ENCODE peak calls at places on chromosomes 6 and 20, in ten cellular contexts. X is memory B cell; F is hypothalamus; Y is substantia nigra; Z is colonic mucosa; M is lower leg skin; E is iPS-NIHi11; A is activated CD4-positive, alpha-beta T cell treated with anti-CD3 and anti-CD28 coated beads for 1 hour; G is AG20443; U is kidney tubule cell. C is an unnamed sample.

GRCh38 chr20:60136640-60137411 is 178.6 kb downstream of the CDH26 start:
- DNase-seq in X (no peak), F (no peak), Y (no peak), Z (no peak), M (no peak), E (no peak), A (no peak), G (no peak), U (no peak), C (no peak)

GRCh38 chr6:78530208-78530607 is 337.1 kb upstream of the IRAK1BP1 start:
- DNase-seq in X (no peak), F (no peak), Y (no peak), Z (no peak), M (no peak), E (peak; percentile 25), A (no peak), G (peak; percentile 12), U (no peak), C (no peak)

GRCh38 chr20:58870293-58871014 is 17.9 kb downstream of the GNAS start:
- DNase-seq in X (peak; percentile 49), F (peak; percentile 18), Y (no peak), Z (peak; percentile 76), M (peak; percentile 88), E (peak; percentile 81), A (peak; percentile 39), G (peak; percentile 86), U (peak; percentile 65), C (peak; percentile 73)

GRCh38 chr6:157885211-157885788 is 62.3 kb downstream of the SNX9 start:
- DNase-seq in X (peak; percentile 42), F (no peak), Y (no peak), Z (no peak), M (no peak), E (no peak), A (peak; percentile 44), G (no peak), U (no peak), C (peak; percentile 31)

GRCh38 chr20:36463212-36464061 is 77.9 kb upstream of the MYL9 start:
- DNase-seq in X (no peak), F (no peak), Y (no peak), Z (peak; percentile 27), M (no peak), E (no peak), A (no peak), G (no peak), U (no peak), C (peak; percentile 26)

GRCh38 chr6:28489366-28490190 is 26.0 kb downstream of the GPX6 start:
- DNase-seq in X (peak; percentile 7), F (no peak), Y (no peak), Z (peak; percentile 57), M (peak; percentile 90), E (peak; percentile 81), A (peak; percentile 18), G (peak; percentile 61), U (peak; percentile 72), C (no peak)

GRCh38 chr20:41387433-41387832 is 20.8 kb upstream of the EMILIN3 start:
- DNase-seq in X (no peak), F (no peak), Y (no peak), Z (no peak), M (no peak), E (peak; percentile 72), A (no peak), G (no peak), U (no peak), C (no peak)

GRCh38 chr6:87907521-87907920 is 140.1 kb upstream of the SPACA1 start:
- DNase-seq in X (no peak), F (no peak), Y (no peak), Z (no peak), M (no peak), E (no peak), A (no peak), G (peak; percentile 65), U (peak; percentile 90), C (no peak)

GRCh38 chr20:62943396-62943795 is 5.4 kb downstream of the GID8 start:
- DNase-seq in X (no peak), F (no peak), Y (no peak), Z (no peak), M (no peak), E (no peak), A (no peak), G (no peak), U (no peak), C (no peak)

GRCh38 chr20:36439040-36439730 is 102.1 kb upstream of the MYL9 start:
- DNase-seq in X (peak; percentile 53), F (peak; percentile 17), Y (no peak), Z (peak; percentile 71), M (peak; percentile 91), E (peak; percentile 86), A (peak; percentile 45), G (peak; percentile 85), U (peak; percentile 61), C (peak; percentile 41)

GRCh38 chr20:5118220-5119142 is 1.3 kb downstream of the PCNA start:
- DNase-seq in X (no peak), F (no peak), Y (no peak), Z (no peak), M (no peak), E (no peak), A (no peak), G (no peak), U (no peak), C (no peak)

GRCh38 chr20:45611054-45611453 is 18.5 kb upstream of the WFDC10A start:
- DNase-seq in X (no peak), F (no peak), Y (no peak), Z (no peak), M (no peak), E (peak; percentile 47), A (no peak), G (peak; percentile 42), U (peak; percentile 45), C (no peak)

GRCh38 chr6:132401120-132401940 is at the start of gene MOXD1:
- DNase-seq in X (no peak), F (no peak), Y (no peak), Z (peak; percentile 32), M (no peak), E (peak; percentile 85), A (no peak), G (peak; percentile 95), U (peak; percentile 70), C (peak; percentile 22)

GRCh38 chr6:28725890-28726348 is 197.9 kb downstream of the TRIM27 start:
- DNase-seq in X (no peak), F (no peak), Y (no peak), Z (no peak), M (no peak), E (peak; percentile 37), A (no peak), G (no peak), U (peak; percentile 78), C (no peak)

GRCh38 chr20:19937651-19938420 is 79.3 kb upstream of the NAA20 start:
- DNase-seq in X (peak; percentile 38), F (no peak), Y (no peak), Z (no peak), M (no peak), E (no peak), A (no peak), G (no peak), U (no peak), C (no peak)

GRCh38 chr6:17679726-17680125 is 27.0 kb downstream of the NUP153 start:
- DNase-seq in X (no peak), F (no peak), Y (no peak), Z (no peak), M (no peak), E (peak; percentile 29), A (no peak), G (no peak), U (peak; percentile 63), C (no peak)

GRCh38 chr20:17659801-17660200 is 22.2 kb downstream of the RRBP1 start:
- DNase-seq in X (no peak), F (no peak), Y (no peak), Z (no peak), M (no peak), E (no peak), A (no peak), G (no peak), U (no peak), C (no peak)

GRCh38 chr6:24646771-24647170 is 780 bp upstream of the KIAA0319 start:
- DNase-seq in X (no peak), F (no peak), Y (no peak), Z (no peak), M (no peak), E (no peak), A (no peak), G (no peak), U (peak; percentile 75), C (peak; percentile 50)

GRCh38 chr6:55875420-55875819 is at the start of gene BMP5:
- DNase-seq in X (no peak), F (no peak), Y (no peak), Z (no peak), M (no peak), E (peak; percentile 47), A (no peak), G (no peak), U (no peak), C (no peak)

GRCh38 chr6:14120556-14120955 is 3.0 kb downstream of the CD83 start:
- DNase-seq in X (no peak), F (no peak), Y (no peak), Z (no peak), M (no peak), E (no peak), A (no peak), G (no peak), U (no peak), C (no peak)

GRCh38 chr6:76885861-76886301 is 577.4 kb downstream of the HTR1B start:
- DNase-seq in X (no peak), F (no peak), Y (no peak), Z (no peak), M (no peak), E (no peak), A (no peak), G (no peak), U (no peak), C (no peak)

GRCh38 chr6:25872804-25873203 is 1.2 kb downstream of the SLC17A3 start:
- DNase-seq in X (no peak), F (no peak), Y (no peak), Z (no peak), M (no peak), E (no peak), A (no peak), G (no peak), U (peak; percentile 50), C (no peak)

GRCh38 chr20:13419445-13419844 is 198.4 kb downstream of the ISM1 start:
- DNase-seq in X (no peak), F (no peak), Y (no peak), Z (no peak), M (no peak), E (no peak), A (no peak), G (no peak), U (no peak), C (no peak)

GRCh38 chr6:63941747-63942470 is 306.3 kb downstream of the PHF3 start:
- DNase-seq in X (no peak), F (no peak), Y (no peak), Z (no peak), M (no peak), E (no peak), A (no peak), G (no peak), U (no peak), C (no peak)

GRCh38 chr20:50645253-50646068 is 45.9 kb downstream of the RIPOR3 start:
- DNase-seq in X (no peak), F (no peak), Y (no peak), Z (peak; percentile 67), M (no peak), E (peak; percentile 79), A (no peak), G (peak; percentile 93), U (peak; percentile 100), C (peak; percentile 97)

GRCh38 chr6:36129889-36130671 is at the start of gene MAPK13:
- DNase-seq in X (no peak), F (no peak), Y (no peak), Z (peak; percentile 63), M (peak; percentile 87), E (peak; percentile 85), A (no peak), G (peak; percentile 30), U (peak; percentile 57), C (peak; percentile 73)

C was measured in small intestine.